ENCODE peak calls at places on chromosomes 4 and X, in eight cellular contexts. One of them, this sample, is unnamed.

GRCh38 chrX:69025802-69026301 is 139.4 kb downstream of the PJA1 start:
- DNase-seq in T-helper 9 cell: no peak
- DNase-seq in AG10803: peak; percentile 20
- DNase-seq in stimulated activated CD8-positive, alpha-beta memory T cell treated with anti-CD3 and anti-CD28 coated beads, Interleukin-4, amount 100 ng/mL, for 1 hour: no peak
- DNase-seq in IMR-90: peak; percentile 81
- DNase-seq in astrocyte of the spinal cord: peak; percentile 27
- DNase-seq in EL: peak; percentile 80
- DNase-seq in Daoy: no peak
- DNase-seq in this sample: no peak

GRCh38 chr4:2370597-2371320 is 47.7 kb downstream of the ZFYVE28 start:
- DNase-seq in T-helper 9 cell: no peak
- DNase-seq in AG10803: no peak
- DNase-seq in stimulated activated CD8-positive, alpha-beta memory T cell treated with anti-CD3 and anti-CD28 coated beads, Interleukin-4, amount 100 ng/mL, for 1 hour: no peak
- DNase-seq in IMR-90: no peak
- DNase-seq in astrocyte of the spinal cord: no peak
- DNase-seq in EL: no peak
- DNase-seq in Daoy: no peak
- DNase-seq in this sample: no peak

GRCh38 chr4:85738721-85739120 is 263.8 kb downstream of the ARHGAP24 start:
- DNase-seq in T-helper 9 cell: no peak
- DNase-seq in AG10803: peak; percentile 44
- DNase-seq in stimulated activated CD8-positive, alpha-beta memory T cell treated with anti-CD3 and anti-CD28 coated beads, Interleukin-4, amount 100 ng/mL, for 1 hour: no peak
- DNase-seq in IMR-90: no peak
- DNase-seq in astrocyte of the spinal cord: no peak
- DNase-seq in EL: no peak
- DNase-seq in Daoy: no peak
- DNase-seq in this sample: no peak

GRCh38 chrX:123859409-123859827 is 435 bp upstream of the XIAP start:
- DNase-seq in T-helper 9 cell: peak; percentile 35
- DNase-seq in AG10803: no peak
- DNase-seq in stimulated activated CD8-positive, alpha-beta memory T cell treated with anti-CD3 and anti-CD28 coated beads, Interleukin-4, amount 100 ng/mL, for 1 hour: peak; percentile 26
- DNase-seq in IMR-90: no peak
- DNase-seq in astrocyte of the spinal cord: no peak
- DNase-seq in EL: no peak
- DNase-seq in Daoy: no peak
- DNase-seq in this sample: no peak

GRCh38 chr4:95095352-95095974 is 337.7 kb downstream of the BMPR1B start:
- DNase-seq in T-helper 9 cell: no peak
- DNase-seq in AG10803: peak; percentile 66
- DNase-seq in stimulated activated CD8-positive, alpha-beta memory T cell treated with anti-CD3 and anti-CD28 coated beads, Interleukin-4, amount 100 ng/mL, for 1 hour: no peak
- DNase-seq in IMR-90: peak; percentile 59
- DNase-seq in astrocyte of the spinal cord: peak; percentile 68
- DNase-seq in EL: no peak
- DNase-seq in Daoy: no peak
- DNase-seq in this sample: peak; percentile 44

GRCh38 chr4:114879916-114880315 is 233.5 kb downstream of the NDST4 start:
- DNase-seq in T-helper 9 cell: no peak
- DNase-seq in AG10803: no peak
- DNase-seq in stimulated activated CD8-positive, alpha-beta memory T cell treated with anti-CD3 and anti-CD28 coated beads, Interleukin-4, amount 100 ng/mL, for 1 hour: no peak
- DNase-seq in IMR-90: no peak
- DNase-seq in astrocyte of the spinal cord: no peak
- DNase-seq in EL: no peak
- DNase-seq in Daoy: no peak
- DNase-seq in this sample: no peak

GRCh38 chr4:14167876-14168510 is 540.5 kb upstream of the BOD1L1 start:
- DNase-seq in T-helper 9 cell: no peak
- DNase-seq in AG10803: no peak
- DNase-seq in stimulated activated CD8-positive, alpha-beta memory T cell treated with anti-CD3 and anti-CD28 coated beads, Interleukin-4, amount 100 ng/mL, for 1 hour: no peak
- DNase-seq in IMR-90: peak; percentile 45
- DNase-seq in astrocyte of the spinal cord: peak; percentile 32
- DNase-seq in EL: peak; percentile 24
- DNase-seq in Daoy: no peak
- DNase-seq in this sample: no peak

GRCh38 chr4:108165601-108166000 is 3.1 kb downstream of the LEF1 start:
- DNase-seq in T-helper 9 cell: no peak
- DNase-seq in AG10803: no peak
- DNase-seq in stimulated activated CD8-positive, alpha-beta memory T cell treated with anti-CD3 and anti-CD28 coated beads, Interleukin-4, amount 100 ng/mL, for 1 hour: no peak
- DNase-seq in IMR-90: no peak
- DNase-seq in astrocyte of the spinal cord: no peak
- DNase-seq in EL: no peak
- DNase-seq in Daoy: no peak
- DNase-seq in this sample: no peak

GRCh38 chrX:65690057-65690855 is 22.8 kb downstream of the MSN start:
- DNase-seq in T-helper 9 cell: no peak
- DNase-seq in AG10803: peak; percentile 75
- DNase-seq in stimulated activated CD8-positive, alpha-beta memory T cell treated with anti-CD3 and anti-CD28 coated beads, Interleukin-4, amount 100 ng/mL, for 1 hour: no peak
- DNase-seq in IMR-90: peak; percentile 78
- DNase-seq in astrocyte of the spinal cord: peak; percentile 68
- DNase-seq in EL: peak; percentile 79
- DNase-seq in Daoy: peak; percentile 83
- DNase-seq in this sample: no peak

GRCh38 chr4:5998333-5998936 is 19.8 kb downstream of the C4orf50 start:
- DNase-seq in T-helper 9 cell: peak; percentile 25
- DNase-seq in AG10803: peak; percentile 59
- DNase-seq in stimulated activated CD8-positive, alpha-beta memory T cell treated with anti-CD3 and anti-CD28 coated beads, Interleukin-4, amount 100 ng/mL, for 1 hour: no peak
- DNase-seq in IMR-90: peak; percentile 61
- DNase-seq in astrocyte of the spinal cord: peak; percentile 43
- DNase-seq in EL: peak; percentile 57
- DNase-seq in Daoy: peak; percentile 72
- DNase-seq in this sample: peak; percentile 53

GRCh38 chr4:25002679-25003078 is 28.1 kb downstream of the LGI2 start:
- DNase-seq in T-helper 9 cell: no peak
- DNase-seq in AG10803: no peak
- DNase-seq in stimulated activated CD8-positive, alpha-beta memory T cell treated with anti-CD3 and anti-CD28 coated beads, Interleukin-4, amount 100 ng/mL, for 1 hour: no peak
- DNase-seq in IMR-90: no peak
- DNase-seq in astrocyte of the spinal cord: no peak
- DNase-seq in EL: no peak
- DNase-seq in Daoy: no peak
- DNase-seq in this sample: no peak

GRCh38 chr4:3700736-3701135 is 65.4 kb upstream of the ADRA2C start:
- DNase-seq in T-helper 9 cell: no peak
- DNase-seq in AG10803: no peak
- DNase-seq in stimulated activated CD8-positive, alpha-beta memory T cell treated with anti-CD3 and anti-CD28 coated beads, Interleukin-4, amount 100 ng/mL, for 1 hour: no peak
- DNase-seq in IMR-90: no peak
- DNase-seq in astrocyte of the spinal cord: no peak
- DNase-seq in EL: no peak
- DNase-seq in Daoy: no peak
- DNase-seq in this sample: no peak

GRCh38 chr4:89469930-89470375 is 162.4 kb upstream of the GPRIN3 start:
- DNase-seq in T-helper 9 cell: no peak
- DNase-seq in AG10803: peak; percentile 90
- DNase-seq in stimulated activated CD8-positive, alpha-beta memory T cell treated with anti-CD3 and anti-CD28 coated beads, Interleukin-4, amount 100 ng/mL, for 1 hour: no peak
- DNase-seq in IMR-90: peak; percentile 98
- DNase-seq in astrocyte of the spinal cord: peak; percentile 94
- DNase-seq in EL: peak; percentile 91
- DNase-seq in Daoy: peak; percentile 64
- DNase-seq in this sample: no peak

GRCh38 chr4:128349921-128350320 is 62.3 kb upstream of the PGRMC2 start:
- DNase-seq in T-helper 9 cell: no peak
- DNase-seq in AG10803: peak; percentile 77
- DNase-seq in stimulated activated CD8-positive, alpha-beta memory T cell treated with anti-CD3 and anti-CD28 coated beads, Interleukin-4, amount 100 ng/mL, for 1 hour: no peak
- DNase-seq in IMR-90: peak; percentile 97
- DNase-seq in astrocyte of the spinal cord: peak; percentile 80
- DNase-seq in EL: peak; percentile 93
- DNase-seq in Daoy: peak; percentile 17
- DNase-seq in this sample: no peak

GRCh38 chr4:7539659-7540058 is 104.9 kb upstream of the PSAPL1 start:
- DNase-seq in T-helper 9 cell: peak; percentile 28
- DNase-seq in AG10803: no peak
- DNase-seq in stimulated activated CD8-positive, alpha-beta memory T cell treated with anti-CD3 and anti-CD28 coated beads, Interleukin-4, amount 100 ng/mL, for 1 hour: no peak
- DNase-seq in IMR-90: no peak
- DNase-seq in astrocyte of the spinal cord: no peak
- DNase-seq in EL: peak; percentile 69
- DNase-seq in Daoy: peak; percentile 89
- DNase-seq in this sample: peak; percentile 17

GRCh38 chrX:129759576-129760061 is 20.1 kb upstream of the SASH3 start:
- DNase-seq in T-helper 9 cell: peak; percentile 33
- DNase-seq in AG10803: peak; percentile 76
- DNase-seq in stimulated activated CD8-positive, alpha-beta memory T cell treated with anti-CD3 and anti-CD28 coated beads, Interleukin-4, amount 100 ng/mL, for 1 hour: no peak
- DNase-seq in IMR-90: peak; percentile 83
- DNase-seq in astrocyte of the spinal cord: peak; percentile 89
- DNase-seq in EL: peak; percentile 68
- DNase-seq in Daoy: peak; percentile 68
- DNase-seq in this sample: peak; percentile 39

GRCh38 chr4:121155893-121156292 is 8.2 kb downstream of the TNIP3 start:
- DNase-seq in T-helper 9 cell: no peak
- DNase-seq in AG10803: peak; percentile 90
- DNase-seq in stimulated activated CD8-positive, alpha-beta memory T cell treated with anti-CD3 and anti-CD28 coated beads, Interleukin-4, amount 100 ng/mL, for 1 hour: no peak
- DNase-seq in IMR-90: peak; percentile 94
- DNase-seq in astrocyte of the spinal cord: peak; percentile 82
- DNase-seq in EL: peak; percentile 85
- DNase-seq in Daoy: peak; percentile 73
- DNase-seq in this sample: no peak

GRCh38 chrX:51860679-51861078 is 32.7 kb upstream of the MAGED1 start:
- DNase-seq in T-helper 9 cell: no peak
- DNase-seq in AG10803: peak; percentile 34
- DNase-seq in stimulated activated CD8-positive, alpha-beta memory T cell treated with anti-CD3 and anti-CD28 coated beads, Interleukin-4, amount 100 ng/mL, for 1 hour: no peak
- DNase-seq in IMR-90: peak; percentile 32
- DNase-seq in astrocyte of the spinal cord: peak; percentile 28
- DNase-seq in EL: peak; percentile 5
- DNase-seq in Daoy: peak; percentile 42
- DNase-seq in this sample: peak; percentile 6

GRCh38 chr4:98939892-98940298 is 11.0 kb upstream of the EIF4E start:
- DNase-seq in T-helper 9 cell: no peak
- DNase-seq in AG10803: peak; percentile 74
- DNase-seq in stimulated activated CD8-positive, alpha-beta memory T cell treated with anti-CD3 and anti-CD28 coated beads, Interleukin-4, amount 100 ng/mL, for 1 hour: no peak
- DNase-seq in IMR-90: peak; percentile 80
- DNase-seq in astrocyte of the spinal cord: peak; percentile 79
- DNase-seq in EL: peak; percentile 68
- DNase-seq in Daoy: peak; percentile 5
- DNase-seq in this sample: peak; percentile 20

GRCh38 chr4:140308366-140309123 is 64.9 kb upstream of the SCOC start:
- DNase-seq in T-helper 9 cell: no peak
- DNase-seq in AG10803: peak; percentile 96
- DNase-seq in stimulated activated CD8-positive, alpha-beta memory T cell treated with anti-CD3 and anti-CD28 coated beads, Interleukin-4, amount 100 ng/mL, for 1 hour: no peak
- DNase-seq in IMR-90: peak; percentile 98
- DNase-seq in astrocyte of the spinal cord: peak; percentile 88
- DNase-seq in EL: peak; percentile 72
- DNase-seq in Daoy: peak; percentile 51
- DNase-seq in this sample: no peak

GRCh38 chrX:23736030-23736429 is 7.0 kb downstream of the ACOT9 start:
- DNase-seq in T-helper 9 cell: no peak
- DNase-seq in AG10803: no peak
- DNase-seq in stimulated activated CD8-positive, alpha-beta memory T cell treated with anti-CD3 and anti-CD28 coated beads, Interleukin-4, amount 100 ng/mL, for 1 hour: no peak
- DNase-seq in IMR-90: no peak
- DNase-seq in astrocyte of the spinal cord: no peak
- DNase-seq in EL: no peak
- DNase-seq in Daoy: no peak
- DNase-seq in this sample: no peak

GRCh38 chrX:132837971-132838370 is 120.5 kb downstream of the HS6ST2 start:
- DNase-seq in T-helper 9 cell: no peak
- DNase-seq in AG10803: no peak
- DNase-seq in stimulated activated CD8-positive, alpha-beta memory T cell treated with anti-CD3 and anti-CD28 coated beads, Interleukin-4, amount 100 ng/mL, for 1 hour: no peak
- DNase-seq in IMR-90: no peak
- DNase-seq in astrocyte of the spinal cord: no peak
- DNase-seq in EL: no peak
- DNase-seq in Daoy: peak; percentile 6
- DNase-seq in this sample: no peak